ENCODE peak calls at places on chromosomes 3 and 15, in seven cellular contexts. P is lower lobe of right lung, C is psoas muscle, T is fibroblast of lung, O is left lung, N is neural progenitor cell, V is kidney. H is an unnamed sample.

GRCh38 chr3:172341482-172342059 is 106.7 kb downstream of the GHSR start:
- DNase-seq in N (peak), T (peak), P (no peak), O (no peak), V (no peak), C (no peak), H (no peak)

GRCh38 chr3:55453871-55454496 is 33.1 kb downstream of the WNT5A start:
- DNase-seq in C (no peak), O (no peak), V (no peak), T (no peak), P (no peak), N (no peak), H (no peak)

GRCh38 chr3:72635551-72635950 is 212.7 kb downstream of the SHQ1 start:
- DNase-seq in P (no peak), V (no peak), N (no peak), C (no peak), O (no peak), T (no peak), H (no peak)

GRCh38 chr3:170330366-170330765 is 27.1 kb upstream of the SKIL start:
- DNase-seq in P (no peak), T (peak), C (no peak), N (no peak), O (no peak), V (no peak), H (no peak)

GRCh38 chr3:150203273-150203672 is 204.8 kb upstream of the TSC22D2 start:
- DNase-seq in T (peak), N (no peak), V (no peak), P (no peak), O (no peak), C (no peak), H (no peak)

GRCh38 chr3:151468284-151468917 is 7.5 kb upstream of the IGSF10 start:
- DNase-seq in V (no peak), O (no peak), C (no peak), N (peak), T (peak), P (no peak), H (no peak)

GRCh38 chr3:113243846-113244245 is 32.5 kb downstream of the BOC start:
- DNase-seq in O (no peak), T (no peak), V (no peak), N (no peak), C (no peak), P (no peak), H (no peak)

GRCh38 chr15:80580107-80580506 is 115.0 kb upstream of the ABHD17C start:
- DNase-seq in O (no peak), C (no peak), P (no peak), V (peak), T (peak), N (no peak), H (no peak)

GRCh38 chr15:73467758-73468157 is 24.8 kb downstream of the REC114 start:
- DNase-seq in C (no peak), P (no peak), O (no peak), N (no peak), T (no peak), V (no peak), H (no peak)

GRCh38 chr15:40070166-40070557 is 31.2 kb upstream of the SRP14 start:
- DNase-seq in P (no peak), V (no peak), T (no peak), O (no peak), N (no peak), C (no peak), H (no peak)

GRCh38 chr3:128727996-128728395 is 2.0 kb downstream of the RAB7A start:
- DNase-seq in C (no peak), V (no peak), P (no peak), O (no peak), N (no peak), T (peak), H (no peak)

GRCh38 chr15:29331071-29331470 is 61.4 kb upstream of the NSMCE3 start:
- DNase-seq in V (no peak), C (no peak), N (no peak), O (no peak), T (no peak), P (no peak), H (no peak)

GRCh38 chr3:104909188-104909587 is 457.5 kb upstream of the ALCAM start:
- DNase-seq in C (no peak), V (no peak), T (peak), P (no peak), N (no peak), O (no peak), H (no peak)

GRCh38 chr3:114328345-114328744 is 34.5 kb downstream of the TIGIT start:
- DNase-seq in O (no peak), T (no peak), P (no peak), N (no peak), V (no peak), C (no peak), H (no peak)

GRCh38 chr3:169846458-169847193 is 23.1 kb downstream of the LRRC31 start:
- DNase-seq in O (no peak), V (no peak), N (no peak), T (peak), P (no peak), C (no peak), H (no peak)

GRCh38 chr3:28077566-28077965 is 163.9 kb upstream of the CMC1 start:
- DNase-seq in O (no peak), C (peak), T (peak), V (peak), P (no peak), N (peak), H (no peak)

GRCh38 chr3:152071924-152072323 is 196.8 kb upstream of the MBNL1 start:
- DNase-seq in V (no peak), T (peak), O (no peak), P (no peak), C (no peak), N (peak), H (no peak)

GRCh38 chr3:10393514-10393913 is 72.6 kb upstream of the SEC13 start:
- DNase-seq in O (peak), N (no peak), C (no peak), T (no peak), P (no peak), V (no peak), H (no peak)

GRCh38 chr15:65595960-65596359 is 15.0 kb downstream of the INTS14 start:
- DNase-seq in T (no peak), C (no peak), P (no peak), V (no peak), N (peak), O (no peak), H (no peak)

GRCh38 chr3:185688808-185689207 is 102.7 kb downstream of the SENP2 start:
- DNase-seq in T (peak), N (no peak), O (no peak), P (no peak), V (no peak), C (peak), H (peak)

GRCh38 chr15:73573572-73573971 is 59.6 kb downstream of the NPTN start:
- DNase-seq in V (no peak), O (no peak), T (peak), P (no peak), N (no peak), C (no peak), H (no peak)

GRCh38 chr3:57971975-57972374 is 36.2 kb upstream of the FLNB start:
- DNase-seq in N (no peak), P (no peak), T (no peak), V (no peak), O (no peak), C (no peak), H (no peak)

GRCh38 chr3:129606522-129607390 is at the start of gene PLXND1:
- DNase-seq in T (peak), O (peak), P (peak), V (peak), C (peak), N (peak), H (no peak)

GRCh38 chr3:11240496-11240895 is 31.7 kb upstream of the ATG7 start:
- DNase-seq in N (no peak), O (no peak), V (no peak), T (peak), P (no peak), C (no peak), H (no peak)

GRCh38 chr3:112739252-112739945 is 98.5 kb upstream of the CCDC80 start:
- DNase-seq in P (no peak), T (peak), C (no peak), V (no peak), N (no peak), O (no peak), H (no peak)

GRCh38 chr15:38254065-38254883 is 1.6 kb downstream of the SPRED1 start:
- DNase-seq in N (peak), P (peak), T (peak), C (no peak), O (no peak), V (no peak), H (peak)

GRCh38 chr3:73029321-73029796 is 32.1 kb upstream of the EBLN2 start:
- DNase-seq in O (no peak), T (peak), N (no peak), P (no peak), V (no peak), C (no peak), H (no peak)

GRCh38 chr3:45922039-45922326 is 21.3 kb upstream of the CXCR6 start:
- DNase-seq in T (no peak), O (no peak), P (no peak), C (no peak), N (no peak), V (no peak), H (no peak)

GRCh38 chr3:14633819-14634424 is 17.6 kb upstream of the CCDC174 start:
- DNase-seq in N (peak), C (peak), O (peak), T (peak), V (no peak), P (peak), H (peak)

GRCh38 chr15:72136170-72137051 is 18.2 kb downstream of the SENP8 start:
- DNase-seq in P (no peak), N (no peak), O (no peak), T (peak), C (no peak), V (no peak), H (no peak)

GRCh38 chr3:107068980-107069379 is 308.3 kb upstream of the CCDC54 start:
- DNase-seq in P (no peak), O (no peak), N (no peak), T (peak), C (no peak), V (no peak), H (no peak)

DNA sequence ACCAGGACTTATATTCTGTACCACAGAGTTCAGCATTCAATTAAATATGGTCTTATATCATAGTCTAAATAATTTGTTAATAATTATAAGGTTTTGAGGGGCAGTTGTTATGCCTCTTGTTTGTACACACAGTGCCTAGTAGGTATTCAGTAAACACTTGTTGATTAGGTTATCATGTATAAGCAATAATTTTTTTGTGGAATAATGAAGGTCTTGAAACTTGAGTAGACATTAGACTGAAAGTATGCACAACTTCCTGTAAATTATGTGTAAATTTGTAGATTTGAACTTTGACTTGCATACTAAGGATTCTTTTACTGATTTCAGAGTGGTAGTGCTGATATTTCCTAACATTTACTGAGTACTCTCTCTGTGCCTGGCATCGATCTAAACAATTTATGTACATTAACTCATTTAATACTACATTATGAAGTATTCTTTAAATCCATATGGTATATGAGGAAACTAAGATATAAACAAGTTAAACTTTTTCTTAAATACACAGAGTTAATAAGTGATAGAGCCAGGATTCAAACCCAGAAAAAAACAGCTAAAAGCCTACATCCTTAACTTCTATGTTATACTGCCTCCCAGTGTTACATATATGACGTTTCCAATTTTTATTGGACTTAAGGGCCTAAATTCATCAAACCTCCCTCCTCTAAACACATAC is 65.1 kb downstream of the GLCE start:
- DNase-seq in T (peak), P (no peak), O (no peak), V (no peak), C (no peak), N (peak), H (no peak)
- TF ChIP-seq CTCF in T (peak), P (peak), O (no peak), V (peak), C (peak), N (peak), H (peak)

GRCh38 chr3:122803977-122804376 is 9.1 kb downstream of the SLC49A4 start:
- DNase-seq in O (no peak), N (no peak), C (no peak), P (no peak), T (no peak), V (no peak), H (no peak)
- TF ChIP-seq CTCF in O (no peak), N (no peak), C (no peak), P (no peak), T (no peak), V (no peak), H (no peak)

DNA sequence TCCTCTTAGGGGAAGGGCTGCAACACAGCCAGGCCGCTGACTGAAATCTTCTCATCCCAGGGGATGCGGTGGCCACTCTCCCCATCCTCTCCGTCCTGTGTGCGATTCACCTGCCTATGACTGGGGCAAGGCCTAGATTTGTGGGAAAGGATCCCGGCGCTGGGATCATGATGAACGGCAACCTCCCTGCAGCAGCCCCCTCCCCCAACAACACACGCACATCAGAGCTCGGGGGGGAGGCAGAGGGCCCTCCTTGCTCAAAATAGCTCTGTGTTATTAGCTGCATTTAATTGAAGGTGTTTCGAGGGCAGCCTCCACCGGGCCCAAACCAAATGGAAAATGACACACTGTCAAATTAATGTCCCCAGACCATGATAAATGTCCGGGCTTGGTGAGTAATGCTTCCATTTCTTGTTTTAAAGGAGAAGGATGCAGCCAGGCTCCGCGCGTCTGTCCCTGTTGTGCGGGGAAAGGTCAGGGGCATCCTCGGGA is 56.3 kb upstream of the TLE3 start:
- DNase-seq in T (no peak), P (no peak), C (no peak), V (no peak), O (no peak), N (no peak), H (no peak)
- TF ChIP-seq CTCF in T (no peak), P (no peak), C (no peak), V (no peak), O (no peak), N (no peak), H (no peak)

GRCh38 chr15:69537085-69537484 is 84.5 kb downstream of the RPLP1 start:
- DNase-seq in T (no peak), P (no peak), N (no peak), C (no peak), O (no peak), V (no peak), H (no peak)
- TF ChIP-seq CTCF in T (no peak), P (no peak), N (no peak), C (no peak), O (no peak), V (no peak), H (no peak)

GRCh38 chr15:90085565-90085964 is 16.7 kb downstream of the IDH2 start:
- DNase-seq in C (no peak), V (no peak), T (no peak), N (no peak), O (no peak), P (no peak), H (no peak)

GRCh38 chr15:90086868-90087268 is 15.4 kb downstream of the IDH2 start:
- DNase-seq in T (no peak), C (no peak), O (no peak), N (peak), V (no peak), P (no peak), H (peak)

GRCh38 chr15:90090226-90090848 is 11.9 kb downstream of the IDH2 start:
- DNase-seq in C (no peak), T (no peak), P (no peak), O (no peak), V (peak), N (no peak), H (no peak)

GRCh38 chr15:90084876-90085423 is 17.3 kb downstream of the IDH2 start:
- DNase-seq in O (no peak), P (no peak), T (no peak), C (no peak), N (no peak), V (no peak), H (no peak)

GRCh38 chr15:90087454-90088154 is 14.7 kb downstream of the IDH2 start:
- DNase-seq in O (peak), N (no peak), C (no peak), P (no peak), T (no peak), V (peak), H (no peak)
- TF ChIP-seq CTCF in O (no peak), N (no peak), C (no peak), P (no peak), T (peak), V (no peak), H (no peak)

GRCh38 chr15:43942157-43942556 is 115.4 kb downstream of the WDR76 start:
- DNase-seq in C (no peak), V (no peak), N (no peak), O (no peak), T (no peak), P (no peak), H (no peak)

GRCh38 chr15:43943511-43943910 is 116.7 kb downstream of the WDR76 start:
- DNase-seq in V (no peak), C (no peak), N (no peak), P (no peak), O (no peak), T (peak), H (no peak)

GRCh38 chr15:43941555-43941954 is 114.8 kb downstream of the WDR76 start:
- DNase-seq in P (no peak), T (no peak), V (no peak), C (no peak), N (no peak), O (no peak), H (no peak)

GRCh38 chr15:43941071-43941470 is 114.3 kb downstream of the WDR76 start:
- DNase-seq in N (no peak), O (no peak), C (no peak), V (no peak), P (no peak), T (no peak), H (no peak)

DNA sequence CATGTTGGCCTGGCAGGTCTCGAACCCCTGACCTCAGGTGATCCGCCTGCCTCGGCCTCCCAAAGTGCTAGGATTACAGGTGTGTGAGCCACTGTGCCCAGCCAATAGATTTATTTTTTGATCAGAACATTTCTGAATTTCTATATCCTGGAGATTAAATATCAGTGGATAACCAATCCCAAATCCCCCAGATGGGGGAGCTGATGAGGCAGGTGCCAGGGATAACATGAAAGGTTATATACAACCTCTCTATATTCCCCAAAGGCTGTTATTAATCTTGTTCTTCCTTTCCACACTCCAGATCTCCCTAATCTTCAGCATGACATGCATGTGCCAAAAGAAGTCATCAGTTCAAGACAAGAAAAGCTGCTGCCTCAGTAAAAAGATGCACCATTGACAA is 112.3 kb downstream of the WDR76 start:
- DNase-seq in O (no peak), T (no peak), V (no peak), C (no peak), N (no peak), P (no peak), H (no peak)
- TF ChIP-seq CTCF in O (no peak), T (peak), V (peak), C (no peak), N (peak), P (peak), H (no peak)